ENCODE peak calls at places on chromosomes 1 and 21, in eight cellular contexts. A is tibial nerve, F is heart left ventricle, L is K562, R is brain microvascular endothelial cell, X is stomach, Z is left ventricle myocardium inferior, J is right lobe of liver. V is an unnamed sample.

GRCh38 chr1:47416319-47417128 is 439 bp downstream of the FOXE3 start:
- DNase-seq in R (no peak), Z (no peak), F (no peak), L (no peak), J (no peak), X (no peak), A (no peak), V (no peak)

GRCh38 chr1:224647449-224647848 is 31.3 kb downstream of the CNIH3 start:
- DNase-seq in R (no peak), F (no peak), A (no peak), Z (no peak), J (no peak), X (no peak), L (no peak), V (no peak)

GRCh38 chr1:87089070-87089736 is 174.8 kb downstream of the HS2ST1 start:
- DNase-seq in J (no peak), A (no peak), X (no peak), L (no peak), R (no peak), F (no peak), Z (no peak), V (no peak)

GRCh38 chr1:65200411-65200810 is 52.4 kb downstream of the AK4 start:
- DNase-seq in R (no peak), X (no peak), Z (no peak), A (no peak), F (no peak), L (no peak), J (no peak), V (no peak)

GRCh38 chr1:41362357-41362721 is 1.1 kb downstream of the FOXO6 start:
- DNase-seq in J (no peak), F (peak; percentile 38), L (no peak), A (no peak), Z (no peak), X (no peak), R (no peak), V (no peak)

GRCh38 chr1:156698995-156699394 is 6.4 kb downstream of the CRABP2 start:
- DNase-seq in L (no peak), J (no peak), Z (no peak), X (no peak), R (no peak), F (no peak), A (no peak), V (no peak)

GRCh38 chr21:27572681-27573080 is 605.8 kb upstream of the ADAMTS5 start:
- DNase-seq in L (no peak), X (no peak), F (no peak), J (no peak), A (no peak), R (peak; percentile 55), Z (no peak), V (no peak)

GRCh38 chr1:209710837-209711236 is 6.2 kb downstream of the HSD11B1 start:
- DNase-seq in X (no peak), R (no peak), F (no peak), L (no peak), J (no peak), Z (no peak), A (no peak), V (no peak)

GRCh38 chr1:219459321-219460105 is 153.4 kb downstream of the ZC3H11B start:
- DNase-seq in F (no peak), X (no peak), A (no peak), Z (no peak), J (no peak), L (no peak), R (no peak), V (no peak)

GRCh38 chr1:2233468-2233867 is 5.3 kb downstream of the SKI start:
- DNase-seq in Z (no peak), R (no peak), J (no peak), A (no peak), L (no peak), X (no peak), F (no peak), V (no peak)

GRCh38 chr1:1842360-1843146 is 48.3 kb downstream of the GNB1 start:
- DNase-seq in Z (no peak), L (no peak), J (no peak), X (peak; percentile 31), A (no peak), F (no peak), R (no peak), V (no peak)

GRCh38 chr1:35883681-35884155 is 709 bp downstream of the AGO1 start:
- DNase-seq in A (no peak), F (peak; percentile 50), X (peak; percentile 54), J (peak; percentile 48), R (no peak), L (peak; percentile 85), Z (peak; percentile 40), V (peak; percentile 73)

GRCh38 chr21:26909972-26910371 is 56.9 kb downstream of the ADAMTS5 start:
- DNase-seq in X (no peak), F (no peak), L (no peak), A (no peak), Z (no peak), R (peak; percentile 66), J (no peak), V (no peak)

GRCh38 chr1:227437495-227438008 is 119.3 kb upstream of the CDC42BPA start:
- DNase-seq in A (no peak), R (peak; percentile 31), J (no peak), L (peak; percentile 81), F (no peak), Z (no peak), X (no peak), V (no peak)

GRCh38 chr1:151988405-151988851 is 5.2 kb downstream of the S100A10 start:
- DNase-seq in R (peak; percentile 80), A (no peak), X (no peak), Z (no peak), L (peak; percentile 67), F (no peak), J (no peak), V (no peak)

GRCh38 chr1:4650981-4651380 is 3.4 kb upstream of the AJAP1 start:
- DNase-seq in X (no peak), J (no peak), F (no peak), L (no peak), A (no peak), Z (no peak), R (no peak), V (no peak)

GRCh38 chr1:10106241-10106640 is 73.5 kb downstream of the UBE4B start:
- DNase-seq in R (no peak), Z (no peak), F (no peak), A (no peak), X (no peak), L (no peak), J (no peak), V (no peak)

GRCh38 chr1:10103193-10103592 is 70.4 kb downstream of the UBE4B start:
- DNase-seq in J (no peak), F (no peak), X (no peak), A (no peak), Z (no peak), L (no peak), R (no peak), V (no peak)

GRCh38 chr1:10106756-10107479 is 74.2 kb downstream of the UBE4B start:
- DNase-seq in X (no peak), A (no peak), L (no peak), F (no peak), Z (no peak), J (no peak), R (no peak), V (no peak)

GRCh38 chr1:10105484-10105883 is 72.7 kb downstream of the UBE4B start:
- DNase-seq in R (no peak), F (peak; percentile 73), L (no peak), J (no peak), Z (peak; percentile 36), A (no peak), X (no peak), V (no peak)

DNA sequence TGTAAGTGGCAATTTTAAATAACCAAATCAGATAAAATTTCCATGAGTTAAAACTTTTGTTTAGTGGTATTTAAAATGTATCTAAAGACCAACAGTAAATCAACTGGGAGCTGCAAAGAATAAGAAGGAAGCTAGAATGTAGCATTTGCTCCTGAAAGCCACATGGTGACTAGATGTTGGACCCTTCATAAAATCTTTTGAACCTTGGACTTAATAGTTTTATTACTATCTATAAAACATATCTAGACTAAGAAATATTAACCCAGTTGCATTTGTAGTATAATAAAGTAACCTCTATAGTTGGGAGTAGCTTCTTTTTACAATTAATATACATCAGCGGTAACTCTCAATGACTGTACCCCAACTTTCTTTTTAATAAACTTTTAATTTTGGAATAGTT is 72.1 kb downstream of the UBE4B start:
- DNase-seq in X (no peak), Z (no peak), F (no peak), A (no peak), L (no peak), R (no peak), J (no peak), V (no peak)
- TF ChIP-seq CTCF in X (no peak), Z (no peak), F (no peak), A (no peak), L (no peak), R (no peak), J (no peak), V (no peak)

GRCh38 chr1:183218039-183218618 is 32.1 kb downstream of the LAMC2 start:
- DNase-seq in A (no peak), Z (peak; percentile 53), F (peak; percentile 69), X (no peak), R (no peak), L (no peak), J (no peak), V (peak; percentile 52)
- H3K27me3 ChIP-seq in A (no peaks in the 10 kb centered on the region), Z (no peaks in the 10 kb centered on the region), F (no peaks in the 10 kb centered on the region), X (no peaks in the 10 kb centered on the region), R (no peaks in the 10 kb centered on the region), L (peaks cover 2% of the 10 kb centered on the region), J (no peaks in the 10 kb centered on the region), V (no peaks in the 10 kb centered on the region)

GRCh38 chr1:70411360-70411844 is 334 bp downstream of the CTH start:
- DNase-seq in A (no peak), X (no peak), L (no peak), J (no peak), R (no peak), Z (peak; percentile 29), F (no peak), V (no peak)
- TF ChIP-seq CTCF in A (no peak), X (no peak), L (no peak), J (no peak), R (peak; percentile 2), Z (no peak), F (no peak), V (no peak)

GRCh38 chr1:83006271-83006670 is 992.7 kb downstream of the TTLL7 start:
- DNase-seq in R (no peak), J (no peak), L (no peak), F (no peak), A (no peak), Z (no peak), X (no peak), V (no peak)
- H3K27me3 ChIP-seq in R (no peaks in the 10 kb centered on the region), J (no peaks in the 10 kb centered on the region), L (no peaks in the 10 kb centered on the region), F (no peaks in the 10 kb centered on the region), A (no peaks in the 10 kb centered on the region), Z (no peaks in the 10 kb centered on the region), X (no peaks in the 10 kb centered on the region), V (no peaks in the 10 kb centered on the region)

GRCh38 chr1:25523512-25523911 is 19.9 kb upstream of the LDLRAP1 start:
- DNase-seq in L (peak; percentile 71), R (peak; percentile 18), X (no peak), J (no peak), A (no peak), F (no peak), Z (no peak), V (no peak)
- TF ChIP-seq CTCF in L (peak; percentile 75), R (peak; percentile 73), X (no peak), J (no peak), A (no peak), F (no peak), Z (no peak), V (no peak)

V was measured in tibial artery.